ENCODE peak calls at places on chromosomes 4 and X, in five cellular contexts. K, A, D, P and H are unnamed samples.

GRCh38 chr4:152894673-152895072 is 41.5 kb upstream of the FHDC1 start:
- DNase-seq in K (peak; percentile 84), A (no peak), D (peak; percentile 7), P (peak; percentile 65), H (peak; percentile 43)

GRCh38 chr4:96146686-96147085 is 306.8 kb downstream of the PDHA2 start:
- DNase-seq in K (peak; percentile 80), A (no peak), D (peak; percentile 4), P (no peak), H (no peak)

GRCh38 chr4:98938386-98938785 is 9.5 kb upstream of the EIF4E start:
- DNase-seq in K (peak; percentile 55), A (peak; percentile 19), D (peak; percentile 52), P (peak; percentile 54), H (peak; percentile 62)

GRCh38 chrX:108537005-108537404 is 97.4 kb downstream of the COL4A5 start:
- DNase-seq in K (peak; percentile 19), A (peak; percentile 52), D (peak; percentile 15), P (peak; percentile 17), H (peak; percentile 33)

GRCh38 chrX:12446342-12447075 is 308.2 kb downstream of the FRMPD4 start:
- DNase-seq in K (peak; percentile 48), A (peak; percentile 58), D (peak; percentile 77), P (peak; percentile 72), H (no peak)

GRCh38 chrX:134780908-134781307 is 122.6 kb upstream of the PLAC1 start:
- DNase-seq in K (no peak), A (no peak), D (no peak), P (no peak), H (no peak)

GRCh38 chr4:2788532-2789103 is 4.3 kb upstream of the SH3BP2 start:
- DNase-seq in K (no peak), A (no peak), D (peak; percentile 66), P (peak; percentile 56), H (peak; percentile 70)

GRCh38 chr4:89000844-89001360 is 56.1 kb downstream of the FAM13A start:
- DNase-seq in K (peak; percentile 64), A (peak; percentile 66), D (peak; percentile 79), P (peak; percentile 17), H (peak; percentile 8)

GRCh38 chr4:149306537-149306936 is 509.1 kb downstream of the IQCM start:
- DNase-seq in K (no peak), A (no peak), D (no peak), P (no peak), H (no peak)

GRCh38 chr4:12968345-12968744 is 515.8 kb downstream of the RAB28 start:
- DNase-seq in K (no peak), A (no peak), D (no peak), P (no peak), H (no peak)